ENCODE peak calls at places on chromosomes 4 and X, in seven cellular contexts. E is RWPE1; O is GM23338; C is right lobe of liver; V is endothelial cell of umbilical vein; P is CD8-positive, alpha-beta T cell; U is tibial artery. N is an unnamed sample.
A peak's percentile ranks its signal among the peaks of the same experiment; 100 is the strongest.

GRCh38 chrX:44705817-44706551 is 137.8 kb upstream of the DUSP21 start:
- DNase-seq in E (no peak), O (no peak), C (no peak), V (no peak), P (no peak), U (no peak), N (no peak)

GRCh38 chrX:19947612-19948011 is 43.2 kb downstream of the BCLAF3 start:
- DNase-seq in E (no peak), O (no peak), C (no peak), V (no peak), P (no peak), U (no peak), N (no peak)

GRCh38 chr4:40316782-40317635 is 18.1 kb upstream of the CHRNA9 start:
- DNase-seq in E (peak; percentile 73), O (peak; percentile 93), C (no peak), V (peak; percentile 95), P (peak; percentile 75), U (no peak), N (peak; percentile 93)

GRCh38 chrX:80174925-80175574 is 160.5 kb downstream of the TBX22 start:
- DNase-seq in E (no peak), O (no peak), C (no peak), V (no peak), P (no peak), U (peak; percentile 43), N (no peak)

GRCh38 chrX:155216940-155217450 is 735 bp downstream of the VBP1 start:
- DNase-seq in E (no peak), O (peak; percentile 16), C (no peak), V (peak; percentile 66), P (no peak), U (no peak), N (peak; percentile 28)

GRCh38 chrX:14528629-14529287 is 578 bp upstream of the GLRA2 start:
- DNase-seq in E (peak; percentile 16), O (peak; percentile 76), C (peak; percentile 39), V (no peak), P (peak; percentile 50), U (peak; percentile 22), N (no peak)

GRCh38 chrX:31266172-31267076 is 194.6 kb upstream of the FTHL17 start:
- DNase-seq in E (peak; percentile 50), O (peak; percentile 60), C (peak; percentile 72), V (peak; percentile 53), P (no peak), U (peak; percentile 21), N (no peak)

GRCh38 chrX:133415276-133416105 is at the start of gene GPC4:
- DNase-seq in E (no peak), O (peak; percentile 86), C (peak; percentile 22), V (no peak), P (no peak), U (peak; percentile 52), N (peak; percentile 38)

GRCh38 chr4:112523764-112524505 is 8.0 kb upstream of the NEUROG2 start:
- DNase-seq in E (peak; percentile 49), O (peak; percentile 96), C (peak; percentile 65), V (no peak), P (peak; percentile 88), U (no peak), N (no peak)

GRCh38 chr4:154123897-154124296 is 335.0 kb upstream of the SFRP2 start:
- DNase-seq in E (no peak), O (no peak), C (no peak), V (no peak), P (no peak), U (no peak), N (no peak)

GRCh38 chr4:26464420-26465095 is 25.7 kb downstream of the CCKAR start:
- DNase-seq in E (no peak), O (no peak), C (no peak), V (no peak), P (no peak), U (no peak), N (no peak)

GRCh38 chr4:93830090-93830818 is 1.7 kb downstream of the ATOH1 start:
- DNase-seq in E (no peak), O (peak; percentile 37), C (no peak), V (no peak), P (no peak), U (no peak), N (no peak)

GRCh38 chr4:142475663-142476062 is 370.4 kb downstream of the INPP4B start:
- DNase-seq in E (no peak), O (no peak), C (no peak), V (no peak), P (no peak), U (no peak), N (no peak)

GRCh38 chr4:56302775-56303174 is 84.5 kb downstream of the AASDH start:
- DNase-seq in E (no peak), O (no peak), C (no peak), V (no peak), P (no peak), U (no peak), N (no peak)

GRCh38 chr4:188282620-188283232 is 143.5 kb downstream of the TRIML1 start:
- DNase-seq in E (no peak), O (peak; percentile 71), C (no peak), V (no peak), P (no peak), U (no peak), N (no peak)

GRCh38 chrX:10177620-10178019 is 20.8 kb downstream of the CLCN4 start:
- DNase-seq in E (no peak), O (no peak), C (no peak), V (peak; percentile 61), P (no peak), U (no peak), N (peak; percentile 31)

GRCh38 chrX:40496728-40497127 is 84.0 kb upstream of the ATP6AP2 start:
- DNase-seq in E (no peak), O (peak; percentile 59), C (no peak), V (no peak), P (no peak), U (no peak), N (peak; percentile 29)
- TF ChIP-seq CTCF in E (no peak), O (peak; percentile 26), C (no peak), V (no peak), P (no peak), U (no peak), N (peak; percentile 16)

GRCh38 chr4:130632731-130633604 is 1537.0 kb downstream of the C4orf33 start:
- DNase-seq in E (no peak), O (peak; percentile 2), C (no peak), V (no peak), P (no peak), U (no peak), N (peak; percentile 45)
- H3K27ac ChIP-seq in E (no peak overlapping the region), O (no peak overlapping the region), C (no peak overlapping the region), V (no peak overlapping the region), P (no peak overlapping the region), U (no peak overlapping the region), N (peak overlapping the region; percentile 62)

GRCh38 chr4:86910369-86910768 is 18.1 kb upstream of the C4orf36 start:
- DNase-seq in E (no peak), O (no peak), C (no peak), V (no peak), P (no peak), U (no peak), N (no peak)
- TF ChIP-seq CTCF in E (no peak), O (peak; percentile 32), C (no peak), V (no peak), P (no peak), U (no peak), N (no peak)

GRCh38 chr4:145660064-145660463 is 19.9 kb upstream of the C4orf51 start:
- DNase-seq in E (no peak), O (no peak), C (no peak), V (no peak), P (no peak), U (no peak), N (no peak)
- H3K27ac ChIP-seq in E (no peak overlapping the region), O (no peak overlapping the region), C (no peak overlapping the region), V (no peak overlapping the region), P (no peak overlapping the region), U (no peak overlapping the region), N (no peak overlapping the region)

DNA sequence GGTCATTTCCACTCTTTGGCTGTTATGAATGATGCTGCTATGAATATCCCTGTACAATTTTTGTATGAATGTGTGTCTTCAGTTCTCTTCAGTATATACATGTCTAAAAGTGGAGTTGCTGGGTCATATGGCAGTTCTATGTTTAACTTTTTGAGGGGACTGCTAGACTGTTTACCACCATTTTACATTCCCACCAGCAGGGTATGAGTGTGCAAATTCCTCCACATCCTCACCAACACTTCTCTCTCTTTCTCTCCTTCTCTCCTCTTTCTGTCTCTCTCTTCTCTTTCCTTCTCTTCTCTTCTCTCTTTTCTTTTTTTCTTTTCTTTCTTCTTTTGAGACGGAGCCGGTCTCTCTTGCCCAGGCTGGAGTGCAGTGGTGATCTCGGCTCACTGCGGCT is 7.8 kb downstream of the WWC2 start:
- DNase-seq in E (no peak), O (peak; percentile 43), C (no peak), V (no peak), P (no peak), U (no peak), N (no peak)
- TF ChIP-seq CTCF in E (no peak), O (peak; percentile 47), C (no peak), V (no peak), P (no peak), U (no peak), N (no peak)

GRCh38 chrX:22520128-22520828 is 247.6 kb downstream of the CBLL2 start:
- DNase-seq in E (peak; percentile 47), O (no peak), C (no peak), V (peak; percentile 28), P (no peak), U (no peak), N (no peak)
- H3K27ac ChIP-seq in E (no peak overlapping the region), O (no peak overlapping the region), C (no peak overlapping the region), V (no peak overlapping the region), P (no peak overlapping the region), U (no peak overlapping the region), N (no peak overlapping the region)

DNA sequence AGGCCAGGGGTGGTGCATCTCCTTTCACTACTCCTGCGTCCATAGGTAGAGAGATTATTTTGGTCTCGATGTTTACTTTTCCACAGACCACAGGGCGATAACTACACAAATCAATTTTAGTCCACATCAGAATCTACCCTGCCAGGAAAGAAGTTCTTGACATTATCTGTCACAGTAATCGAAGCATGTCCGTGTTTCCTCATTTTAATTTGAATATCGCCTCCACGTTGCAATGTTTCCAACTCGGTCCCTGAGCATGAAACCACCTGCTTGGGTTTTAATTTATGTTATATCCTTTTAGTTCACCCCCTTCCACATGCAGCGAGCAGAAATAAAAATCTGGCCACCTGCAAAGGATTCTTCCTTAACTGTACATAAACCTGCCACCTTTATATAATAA is 100.1 kb upstream of the ATXN3L start:
- DNase-seq in E (no peak), O (no peak), C (no peak), V (no peak), P (no peak), U (no peak), N (no peak)
- TF ChIP-seq CTCF in E (no peak), O (no peak), C (no peak), V (no peak), P (no peak), U (no peak), N (no peak)